ENCODE peak calls at places on chromosomes 5 and 9, in five cellular contexts. E is CD8-positive, alpha-beta memory T cell; U is GM23338; J is H9; X is psoas muscle. C is an unnamed sample.
A peak's percentile ranks its signal among the peaks of the same experiment; 100 is the strongest.

GRCh38 chr9:114205171-114206015 is 50.1 kb downstream of the COL27A1 start:
- DNase-seq in J (no peak), X (peak; percentile 80), U (no peak), E (no peak), C (peak; percentile 61)

GRCh38 chr5:159017787-159018186 is 81.9 kb downstream of the EBF1 start:
- DNase-seq in U (peak; percentile 70), X (peak; percentile 81), E (no peak), J (peak; percentile 66), C (peak; percentile 67)

GRCh38 chr5:167770461-167770860 is 521.0 kb upstream of the WWC1 start:
- DNase-seq in X (no peak), E (no peak), U (no peak), J (no peak), C (no peak)

GRCh38 chr9:93296889-93297480 is 113.0 kb downstream of the WNK2 start:
- DNase-seq in E (no peak), X (no peak), U (no peak), J (no peak), C (no peak)

GRCh38 chr9:93543117-93543516 is 33.3 kb upstream of the PHF2 start:
- DNase-seq in X (no peak), U (no peak), E (no peak), J (no peak), C (no peak)

GRCh38 chr5:174790906-174791305 is 66.5 kb downstream of the MSX2 start:
- DNase-seq in X (no peak), U (no peak), J (no peak), E (no peak), C (no peak)

GRCh38 chr5:37740331-37741066 is 99.3 kb downstream of the GDNF start:
- DNase-seq in X (no peak), J (no peak), E (no peak), U (no peak), C (no peak)

GRCh38 chr9:38227656-38228055 is 158.6 kb upstream of the SHB start:
- DNase-seq in U (no peak), J (no peak), E (no peak), X (no peak), C (no peak)

GRCh38 chr5:115977988-115978387 is 15.7 kb downstream of the LVRN start:
- DNase-seq in J (no peak), E (no peak), U (no peak), X (no peak), C (no peak)

GRCh38 chr9:136969774-136970173 is 7.5 kb upstream of the PTGDS start:
- DNase-seq in X (no peak), J (no peak), E (no peak), U (no peak), C (no peak)

GRCh38 chr9:136970361-136970760 is 6.9 kb upstream of the PTGDS start:
- DNase-seq in U (no peak), X (no peak), J (no peak), E (no peak), C (no peak)

GRCh38 chr9:136971746-136972145 is 5.6 kb upstream of the PTGDS start:
- DNase-seq in U (no peak), X (no peak), E (no peak), J (no peak), C (no peak)

GRCh38 chr9:136968333-136969127 is 8.8 kb upstream of the PTGDS start:
- DNase-seq in J (no peak), U (no peak), E (no peak), X (no peak), C (no peak)

DNA sequence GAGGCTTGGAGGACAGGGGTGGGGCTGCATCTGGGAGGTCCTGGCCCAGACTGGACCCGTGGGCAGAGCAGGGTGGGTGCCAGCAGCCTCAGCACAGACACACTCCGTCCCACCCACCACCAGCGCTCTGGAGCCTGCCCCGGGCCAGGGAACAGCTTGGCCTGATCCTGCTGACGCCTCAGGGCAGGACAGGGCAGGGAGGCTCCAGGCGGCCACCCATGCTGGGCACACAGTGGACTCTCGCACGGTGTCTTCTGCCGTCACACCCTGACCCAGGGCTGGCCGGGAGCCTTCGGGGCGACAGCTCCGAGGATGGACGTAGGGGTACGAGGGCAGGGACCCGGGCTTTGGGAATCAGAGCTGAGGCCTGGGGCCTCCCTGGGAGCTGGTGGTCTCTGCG is 8.2 kb upstream of the PTGDS start:
- DNase-seq in J (no peak), E (no peak), X (no peak), U (no peak), C (no peak)
- H3K4me1 ChIP-seq in J (peaks cover 2% of the 10 kb centered on the region), E (peaks cover 23% of the 10 kb centered on the region), X (no peaks in the 10 kb centered on the region), U (peaks cover 9% of the 10 kb centered on the region), C (no peaks in the 10 kb centered on the region)

GRCh38 chr5:133930061-133930823 is 38.2 kb downstream of the C5orf15 start:
- DNase-seq in X (no peak), U (no peak), J (no peak), E (peak; percentile 13), C (peak; percentile 35)
- H3K4me1 ChIP-seq in X (no peaks in the 10 kb centered on the region), U (no peaks in the 10 kb centered on the region), J (no peaks in the 10 kb centered on the region), E (peaks cover 18% of the 10 kb centered on the region), C (no peaks in the 10 kb centered on the region)

GRCh38 chr9:131272212-131272611 is 4.1 kb downstream of the FAM78A start:
- DNase-seq in U (no peak), X (no peak), J (no peak), E (no peak), C (no peak)
- H3K4me1 ChIP-seq in U (peaks cover 12% of the 10 kb centered on the region), X (peaks cover 78% of the 10 kb centered on the region), J (peaks cover 3% of the 10 kb centered on the region), E (peaks cover 38% of the 10 kb centered on the region), C (peaks cover 4% of the 10 kb centered on the region)

GRCh38 chr9:129489838-129490582 is 130.9 kb downstream of the C9orf50 start:
- DNase-seq in U (no peak), J (no peak), X (no peak), E (peak; percentile 38), C (no peak)

GRCh38 chr9:129493714-129494047 is 127.2 kb downstream of the C9orf50 start:
- DNase-seq in J (no peak), U (peak; percentile 34), X (no peak), E (no peak), C (no peak)

GRCh38 chr9:129490583-129491485 is 130.1 kb downstream of the C9orf50 start:
- DNase-seq in U (no peak), E (no peak), X (no peak), J (no peak), C (peak; percentile 82)

GRCh38 chr9:129493002-129493713 is 127.7 kb downstream of the C9orf50 start:
- DNase-seq in J (no peak), E (no peak), U (no peak), X (peak; percentile 23), C (peak; percentile 2)

GRCh38 chr9:129491486-129491855 is 129.4 kb downstream of the C9orf50 start:
- DNase-seq in E (no peak), J (no peak), U (no peak), X (peak; percentile 77), C (no peak)
- H3K4me1 ChIP-seq in E (peaks cover 53% of the 10 kb centered on the region), J (peaks cover 5% of the 10 kb centered on the region), U (peaks cover 32% of the 10 kb centered on the region), X (peaks cover 45% of the 10 kb centered on the region), C (peaks cover 51% of the 10 kb centered on the region)

GRCh38 chr5:72244862-72245371 is 75.1 kb downstream of the MRPS27 start:
- DNase-seq in E (no peak), X (no peak), J (peak; percentile 57), U (peak; percentile 67), C (no peak)

GRCh38 chr5:72245517-72246238 is 74.4 kb downstream of the MRPS27 start:
- DNase-seq in E (no peak), X (no peak), J (no peak), U (no peak), C (no peak)

GRCh38 chr5:72248352-72249032 is 71.5 kb downstream of the MRPS27 start:
- DNase-seq in X (no peak), J (no peak), U (peak; percentile 27), E (no peak), C (no peak)

GRCh38 chr5:72246239-72246580 is 73.8 kb downstream of the MRPS27 start:
- DNase-seq in J (no peak), E (no peak), U (no peak), X (no peak), C (no peak)

GRCh38 chr5:72246954-72247442 is 73.0 kb downstream of the MRPS27 start:
- DNase-seq in J (no peak), X (no peak), E (no peak), U (no peak), C (no peak)
- H3K4me1 ChIP-seq in J (peaks cover 10% of the 10 kb centered on the region), X (peaks cover 30% of the 10 kb centered on the region), E (peaks cover 7% of the 10 kb centered on the region), U (peaks cover 16% of the 10 kb centered on the region), C (peaks cover 19% of the 10 kb centered on the region)

GRCh38 chr9:133952598-133953550 is 39.2 kb downstream of the VAV2 start:
- DNase-seq in U (no peak), E (no peak), X (peak; percentile 20), J (no peak), C (no peak)
- H3K4me1 ChIP-seq in U (peaks cover 19% of the 10 kb centered on the region), E (no peaks in the 10 kb centered on the region), X (peaks cover 9% of the 10 kb centered on the region), J (peaks cover 4% of the 10 kb centered on the region), C (peaks cover 24% of the 10 kb centered on the region)

C was measured in left lung.